ENCODE peak calls at places on chromosomes 12 and 14, in six cellular contexts. U is lung, P is tibial artery, B is transverse colon, L is astrocyte, X is mesendoderm. F is an unnamed sample.

GRCh38 chr12:115451785-115452736 is 768.1 kb upstream of the TBX3 start:
- DNase-seq in X (peak; percentile 92), L (no peak), B (no peak), U (no peak), P (no peak), F (no peak)

GRCh38 chr12:4417471-4417870 is 28.1 kb downstream of the FGF6 start:
- DNase-seq in L (no peak), X (no peak), P (no peak), B (no peak), U (no peak), F (no peak)

GRCh38 chr12:104212516-104212915 is 3.1 kb upstream of the TXNRD1 start:
- DNase-seq in X (no peak), L (no peak), U (no peak), P (no peak), B (no peak), F (no peak)

GRCh38 chr12:52258335-52258901 is 16.0 kb upstream of the KRT86 start:
- DNase-seq in B (no peak), U (no peak), L (no peak), X (peak; percentile 48), P (no peak), F (no peak)

GRCh38 chr12:7144414-7145120 is 14.4 kb downstream of the CLSTN3 start:
- DNase-seq in X (peak; percentile 29), L (peak; percentile 12), P (no peak), B (no peak), U (no peak), F (no peak)

GRCh38 chr14:80698974-80699373 is 242.6 kb downstream of the CEP128 start:
- DNase-seq in L (no peak), P (no peak), B (no peak), U (no peak), X (no peak), F (no peak)

GRCh38 chr12:24544368-24544767 is 404.5 kb downstream of the BCAT1 start:
- DNase-seq in U (no peak), P (no peak), X (no peak), L (no peak), B (no peak), F (no peak)

GRCh38 chr14:91220581-91221000 is 23.9 kb downstream of the GPR68 start:
- DNase-seq in P (no peak), X (no peak), L (no peak), B (no peak), U (peak; percentile 54), F (no peak)

GRCh38 chr12:49451468-49452259 is 84.4 kb downstream of the SPATS2 start:
- DNase-seq in U (no peak), L (no peak), X (no peak), P (no peak), B (no peak), F (no peak)

GRCh38 chr14:70658899-70659298 is 17.2 kb downstream of the TTC9 start:
- DNase-seq in L (no peak), U (no peak), P (no peak), X (no peak), B (no peak), F (no peak)

GRCh38 chr14:34539407-34540180 is at the start of gene EAPP:
- DNase-seq in B (peak; percentile 99), L (peak; percentile 96), P (peak; percentile 99), U (peak; percentile 99), X (peak; percentile 99), F (peak; percentile 98)

GRCh38 chr14:95431199-95432145 is 85.0 kb downstream of the SYNE3 start:
- DNase-seq in L (peak; percentile 4), P (no peak), U (no peak), B (no peak), X (peak; percentile 71), F (no peak)

GRCh38 chr14:95428557-95428956 is 87.9 kb downstream of the SYNE3 start:
- DNase-seq in U (no peak), P (no peak), L (no peak), X (no peak), B (no peak), F (no peak)

GRCh38 chr14:95433094-95433478 is 83.4 kb downstream of the SYNE3 start:
- DNase-seq in L (no peak), U (no peak), P (no peak), B (no peak), X (no peak), F (no peak)

GRCh38 chr14:95434161-95434560 is 82.3 kb downstream of the SYNE3 start:
- DNase-seq in X (no peak), B (no peak), L (no peak), P (no peak), U (no peak), F (no peak)

DNA sequence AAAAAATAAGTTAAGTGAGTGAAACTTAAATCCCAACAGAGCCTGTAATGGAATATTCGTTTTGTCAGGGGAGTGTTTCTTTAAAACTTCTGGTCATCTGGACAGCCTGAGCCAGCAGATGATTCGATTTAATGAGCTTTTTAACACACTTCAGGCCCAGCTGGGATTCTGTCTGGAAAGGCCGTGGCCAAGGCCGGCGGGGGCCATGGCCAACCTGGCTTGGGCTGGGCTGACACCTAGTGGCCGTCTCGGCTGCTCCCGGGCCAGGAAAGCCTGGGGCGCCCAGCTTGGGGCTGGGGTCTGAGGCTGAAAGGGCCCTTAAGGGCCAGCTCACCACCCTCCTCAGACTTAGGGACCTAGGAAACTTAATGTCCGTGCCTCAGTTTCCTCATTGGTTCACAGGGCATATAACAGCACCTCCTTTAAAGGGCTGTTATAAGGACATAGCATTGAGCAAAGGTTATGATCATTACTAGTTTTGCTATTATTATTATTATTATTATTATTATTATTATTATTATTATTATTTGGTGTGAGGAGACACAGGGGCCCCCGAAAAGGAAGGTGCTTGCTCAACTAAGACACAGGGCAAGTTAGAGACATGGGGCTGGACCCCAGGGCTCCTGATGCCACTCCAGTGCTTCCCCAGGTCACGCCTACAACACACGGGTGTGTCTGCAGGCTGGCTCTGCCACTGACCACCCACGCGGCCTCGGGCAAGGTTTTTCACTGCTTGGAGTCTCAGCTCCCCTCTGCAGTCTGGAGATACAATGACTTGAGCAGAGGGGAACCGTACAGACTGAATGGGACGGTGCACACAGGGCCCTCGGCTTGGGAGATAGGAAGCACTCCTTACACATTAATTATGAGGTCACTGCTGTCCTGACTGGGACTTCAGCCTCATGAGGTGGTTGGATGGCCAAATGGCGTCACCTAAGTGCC is 84.0 kb downstream of the SYNE3 start:
- DNase-seq in L (no peak), U (no peak), P (no peak), B (peak; percentile 38), X (peak; percentile 60), F (no peak)
- H3K4me1 ChIP-seq in L (no peaks in the 10 kb centered on the region), U (no peaks in the 10 kb centered on the region), P (no peaks in the 10 kb centered on the region), B (no peaks in the 10 kb centered on the region), X (no peaks in the 10 kb centered on the region), F (no peaks in the 10 kb centered on the region)

DNA sequence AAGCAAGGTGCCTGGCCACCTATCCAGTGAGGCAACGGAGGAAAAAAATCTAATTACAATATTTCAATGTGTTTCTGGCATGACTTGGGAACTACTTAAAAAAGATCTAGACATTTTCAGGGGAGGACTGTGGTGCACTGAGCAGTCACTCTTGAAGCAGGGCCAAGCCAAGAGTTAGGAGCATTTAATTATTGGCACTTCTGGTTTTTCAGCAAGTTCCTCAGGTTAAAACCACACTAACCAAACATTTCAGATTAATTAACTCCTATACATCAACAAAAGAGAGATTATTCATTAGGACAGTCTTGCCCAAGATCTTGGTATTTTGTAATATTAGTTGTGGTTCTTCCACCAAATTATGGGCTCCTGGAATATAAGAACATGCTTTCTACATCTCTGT is 25.6 kb downstream of the PRKAB1 start:
- DNase-seq in L (peak; percentile 69), B (no peak), U (no peak), P (no peak), X (no peak), F (no peak)
- H3K27ac ChIP-seq in L (no peak overlapping the region), B (peak overlapping the region; percentile 74), U (no peak overlapping the region), P (no peak overlapping the region), X (no peak overlapping the region), F (no peak overlapping the region)

GRCh38 chr14:103540816-103541493 is 12.0 kb downstream of the TRMT61A start:
- DNase-seq in L (no peak), B (no peak), X (no peak), P (no peak), U (no peak), F (no peak)

GRCh38 chr14:103538291-103539055 is 9.5 kb downstream of the TRMT61A start:
- DNase-seq in B (no peak), L (no peak), X (no peak), P (no peak), U (no peak), F (no peak)

GRCh38 chr14:103537175-103537990 is 8.4 kb downstream of the TRMT61A start:
- DNase-seq in U (no peak), L (no peak), X (no peak), B (no peak), P (no peak), F (no peak)

GRCh38 chr14:103541494-103541943 is 12.5 kb downstream of the TRMT61A start:
- DNase-seq in P (no peak), U (no peak), B (no peak), L (no peak), X (no peak), F (no peak)

GRCh38 chr14:103539056-103539825 is 10.2 kb downstream of the TRMT61A start:
- DNase-seq in B (no peak), L (no peak), X (peak; percentile 26), U (no peak), P (no peak), F (no peak)
- H3K4me1 ChIP-seq in B (peaks cover 64% of the 10 kb centered on the region), L (peaks cover 28% of the 10 kb centered on the region), X (peaks cover 7% of the 10 kb centered on the region), U (peaks cover 34% of the 10 kb centered on the region), P (peaks cover 70% of the 10 kb centered on the region), F (no peaks in the 10 kb centered on the region)

GRCh38 chr12:98456583-98457573 is 58.5 kb upstream of the TMPO start:
- DNase-seq in P (peak; percentile 28), L (peak; percentile 59), B (peak; percentile 28), X (peak; percentile 87), U (no peak), F (no peak)
- H3K27ac ChIP-seq in P (peak overlapping the region; percentile 19), L (no peak overlapping the region), B (no peak overlapping the region), X (no peak overlapping the region), U (no peak overlapping the region), F (no peak overlapping the region)

DNA sequence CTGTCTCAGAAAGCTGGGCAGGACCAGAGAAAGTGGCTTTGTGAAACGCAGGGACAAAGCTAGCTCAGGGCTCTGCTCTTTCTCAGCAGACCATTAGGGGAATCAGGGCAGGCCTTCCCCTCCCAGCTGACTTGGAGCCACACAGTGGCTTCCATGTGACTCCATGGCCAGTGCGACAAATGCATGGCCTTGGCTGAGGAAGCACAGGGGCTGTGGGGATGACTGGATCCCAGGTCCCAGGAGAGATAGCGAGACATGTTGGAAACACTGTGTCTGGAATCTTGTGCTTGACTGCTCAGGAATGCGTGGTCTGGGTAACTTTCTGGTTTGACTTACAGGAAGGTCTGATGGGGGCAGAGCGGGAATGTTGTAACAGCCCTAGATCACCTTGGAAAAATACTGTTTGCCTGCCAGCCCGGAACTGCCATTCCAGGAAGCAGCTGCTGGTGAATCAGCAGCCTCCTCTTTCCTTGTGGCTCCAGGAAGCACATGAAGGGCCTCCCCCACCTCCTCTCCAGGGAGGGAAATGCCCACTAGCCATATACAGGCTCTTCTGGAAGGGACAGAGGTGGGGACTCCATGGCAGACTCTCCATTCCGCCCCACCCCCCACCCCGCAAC is 133.5 kb upstream of the HIF1A start:
- DNase-seq in L (peak; percentile 100), B (peak; percentile 79), P (peak; percentile 74), U (peak; percentile 76), X (peak; percentile 89), F (no peak)
- H3K4me1 ChIP-seq in L (peaks cover 69% of the 10 kb centered on the region), B (peaks cover 10% of the 10 kb centered on the region), P (peaks cover 25% of the 10 kb centered on the region), U (peaks cover 19% of the 10 kb centered on the region), X (peaks cover 3% of the 10 kb centered on the region), F (peaks cover 7% of the 10 kb centered on the region)

F was measured in CD8-positive, alpha-beta memory T cell.